ENCODE peak calls at places on chromosomes 7 and 10, in nine cellular contexts. R is H1, V is left ventricle myocardium inferior, K is IMR-90, Y is brain microvascular endothelial cell, W is GM23338, Q is vagina, F is Peyer's patch, C is Panc1. A is an unnamed sample.

GRCh38 chr7:144036302-144036858 is 12.4 kb upstream of the OR2A5 start:
- DNase-seq in K (no peak), V (no peak), W (no peak), Q (no peak), R (no peak), F (no peak), C (no peak), Y (peak; percentile 42), A (no peak)

GRCh38 chr10:53387546-53387945 is 615.0 kb upstream of the MBL2 start:
- DNase-seq in F (no peak), W (no peak), R (no peak), V (no peak), K (no peak), C (no peak), Y (peak; percentile 49), Q (no peak), A (no peak)

GRCh38 chr7:71443197-71443542 is 311.2 kb downstream of the GALNT17 start:
- DNase-seq in K (no peak), Q (no peak), V (no peak), C (no peak), F (no peak), Y (no peak), R (no peak), W (peak; percentile 10), A (no peak)

GRCh38 chr7:20280475-20281351 is 50.0 kb upstream of the ITGB8 start:
- DNase-seq in Q (no peak), Y (peak; percentile 71), V (no peak), C (no peak), R (no peak), F (no peak), W (no peak), K (peak; percentile 88), A (no peak)

GRCh38 chr10:75211007-75211735 is 575 bp downstream of the VDAC2 start:
- DNase-seq in K (peak; percentile 57), C (no peak), F (no peak), R (no peak), W (peak; percentile 48), Y (peak; percentile 39), Q (no peak), V (no peak), A (no peak)

GRCh38 chr10:76309744-76310441 is 878.5 kb downstream of the LRMDA start:
- DNase-seq in V (no peak), F (no peak), Q (no peak), R (no peak), C (no peak), K (peak; percentile 32), W (no peak), Y (no peak), A (no peak)

GRCh38 chr7:44096326-44096881 is 7.7 kb upstream of the AEBP1 start:
- DNase-seq in R (no peak), Y (no peak), V (no peak), Q (no peak), C (no peak), W (no peak), F (no peak), K (no peak), A (no peak)

GRCh38 chr7:123749537-123749857 is 694 bp upstream of the WASL start:
- DNase-seq in Y (peak; percentile 62), K (peak; percentile 67), R (no peak), F (peak; percentile 39), W (no peak), Q (no peak), V (no peak), C (no peak), A (peak; percentile 71)

GRCh38 chr7:82677064-82677463 is 233.5 kb upstream of the CACNA2D1 start:
- DNase-seq in Q (no peak), W (peak; percentile 44), C (no peak), K (no peak), V (no peak), R (no peak), F (no peak), Y (no peak), A (no peak)

GRCh38 chr10:77204171-77204570 is 433.4 kb downstream of the KCNMA1 start:
- DNase-seq in F (no peak), Y (no peak), R (no peak), V (no peak), C (no peak), K (no peak), W (no peak), Q (no peak), A (no peak)

GRCh38 chr7:93861325-93861949 is 29.1 kb downstream of the TFPI2 start:
- DNase-seq in F (no peak), C (no peak), R (no peak), Q (no peak), K (no peak), V (no peak), W (peak; percentile 24), Y (no peak), A (no peak)

GRCh38 chr7:43449577-43449976 is 133.3 kb upstream of the STK17A start:
- DNase-seq in R (no peak), Y (no peak), K (no peak), W (no peak), C (no peak), Q (no peak), F (no peak), V (no peak), A (no peak)

GRCh38 chr7:157021893-157022680 is 11.6 kb upstream of the MNX1 start:
- DNase-seq in V (no peak), F (no peak), Y (no peak), W (peak; percentile 53), K (no peak), Q (no peak), C (no peak), R (no peak), A (no peak)

GRCh38 chr7:50665403-50666123 is 100.4 kb upstream of the DDC start:
- DNase-seq in R (no peak), C (no peak), Q (no peak), W (no peak), Y (peak; percentile 41), F (no peak), K (peak; percentile 10), V (no peak), A (no peak)

GRCh38 chr7:31408120-31408729 is 67.7 kb upstream of the NEUROD6 start:
- DNase-seq in Y (peak; percentile 3), W (no peak), Q (no peak), F (no peak), R (no peak), V (no peak), K (peak; percentile 2), C (peak; percentile 67), A (no peak)

GRCh38 chr10:133381041-133381440 is 2.0 kb downstream of the PAOX start:
- DNase-seq in K (no peak), V (no peak), R (no peak), C (no peak), Q (no peak), F (no peak), Y (no peak), W (no peak), A (no peak)

GRCh38 chr7:131325179-131325840 is 2.4 kb upstream of the MKLN1 start:
- DNase-seq in W (no peak), C (no peak), Q (no peak), F (no peak), K (no peak), R (no peak), V (no peak), Y (no peak), A (no peak)

GRCh38 chr7:91031757-91032156 is 232.5 kb upstream of the FZD1 start:
- DNase-seq in W (peak; percentile 68), F (no peak), K (no peak), Q (no peak), R (peak; percentile 56), C (no peak), Y (no peak), V (no peak), A (no peak)

GRCh38 chr7:91029688-91030087 is 234.5 kb upstream of the FZD1 start:
- DNase-seq in W (no peak), V (no peak), R (no peak), K (no peak), F (no peak), Q (no peak), C (no peak), Y (no peak), A (no peak)

GRCh38 chr7:91033574-91033973 is 230.7 kb upstream of the FZD1 start:
- DNase-seq in V (no peak), W (no peak), Q (no peak), C (no peak), R (no peak), K (no peak), F (no peak), Y (no peak), A (no peak)

GRCh38 chr7:91034459-91035368 is 229.5 kb upstream of the FZD1 start:
- DNase-seq in F (peak; percentile 28), Q (no peak), Y (peak; percentile 56), R (no peak), C (peak; percentile 5), V (no peak), K (peak; percentile 63), W (peak; percentile 83), A (peak; percentile 61)

GRCh38 chr7:91030680-91031079 is 233.6 kb upstream of the FZD1 start:
- DNase-seq in F (no peak), Q (no peak), Y (no peak), K (no peak), V (no peak), W (no peak), R (no peak), C (no peak), A (no peak)
- H3K4me3 ChIP-seq in F (no peak overlapping the region), Q (no peak overlapping the region), Y (no peak overlapping the region), K (no peak overlapping the region), V (no peak overlapping the region), W (peak overlapping the region; percentile 36), R (no peak overlapping the region), C (no peak overlapping the region), A (no peak overlapping the region)

DNA sequence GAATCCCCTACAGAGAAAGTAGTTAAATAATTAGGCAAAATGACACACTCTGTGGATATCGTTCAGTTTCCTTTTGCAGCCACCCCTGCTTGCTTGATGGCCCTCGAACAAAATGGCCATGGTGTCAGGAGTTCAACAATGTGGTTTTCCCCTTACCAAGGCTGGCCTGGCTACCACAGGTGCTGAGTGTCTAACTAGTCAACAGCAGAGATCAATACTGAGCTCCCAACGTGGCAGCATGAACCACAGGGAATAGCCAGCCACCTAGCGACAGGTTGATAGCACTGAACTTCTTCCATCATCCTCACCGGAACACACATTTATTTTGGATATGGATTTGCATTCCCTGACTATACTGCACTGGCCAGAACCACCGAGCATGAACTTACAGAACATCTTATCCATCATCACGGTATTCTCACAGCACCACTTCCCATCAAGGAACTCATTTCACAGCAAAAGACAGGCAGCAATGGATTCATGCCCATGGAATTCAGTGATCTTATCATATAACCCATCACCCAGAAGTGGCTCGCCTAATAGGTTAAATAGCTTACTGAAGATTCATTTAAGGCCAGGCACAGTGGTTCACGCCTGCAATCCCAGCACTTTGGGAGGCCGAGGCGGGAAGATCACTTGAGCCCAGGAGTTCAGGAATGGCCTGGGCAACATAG is 6.3 kb downstream of the C10orf67 start:
- DNase-seq in C (no peak), K (peak; percentile 67), W (peak; percentile 70), R (no peak), Q (no peak), Y (peak; percentile 66), F (no peak), V (no peak), A (no peak)
- TF ChIP-seq CTCF in C (peak; percentile 41), K (no peak), W (peak; percentile 44), R (peak; percentile 56), Q (no peak), Y (peak; percentile 46), F (no peak), V (no peak), A (no peak)

GRCh38 chr10:89278034-89278535 is 23.8 kb upstream of the IFIT2 start:
- DNase-seq in V (no peak), Y (peak; percentile 96), C (peak; percentile 94), Q (no peak), R (no peak), W (no peak), K (peak; percentile 98), F (no peak), A (peak; percentile 76)
- H3K4me3 ChIP-seq in V (peak overlapping the region; percentile 17), Y (no peak overlapping the region), C (no peak overlapping the region), Q (no peak overlapping the region), R (no peak overlapping the region), W (no peak overlapping the region), K (no peak overlapping the region), F (no peak overlapping the region), A (no peak overlapping the region)

GRCh38 chr7:137904826-137905225 is 58.1 kb upstream of the DGKI start:
- DNase-seq in R (no peak), F (no peak), W (no peak), Y (no peak), Q (no peak), K (peak; percentile 16), V (no peak), C (no peak), A (no peak)
- TF ChIP-seq CTCF in R (no peak), F (no peak), W (no peak), Y (no peak), Q (no peak), K (no peak), V (no peak), C (no peak), A (no peak)

A was measured in right atrium auricular region.